ENCODE peak calls at places on chromosomes 3 and 15, in four cellular contexts. A is PC-3, W is HCT116, S is breast epithelium. H is an unnamed sample. For H3K36me3, the result is how much of the 10 kb centered on the place peaks cover.

GRCh38 chr15:81400640-81401236 is 26.7 kb upstream of the TMC3 start:
- DNase-seq in A (peak), W (peak), S (no peak), H (no peak)

GRCh38 chr3:170220871-170221270 is 1.4 kb upstream of the PRKCI start:
- DNase-seq in A (peak), W (no peak), S (no peak), H (no peak)

GRCh38 chr15:66724732-66725467 is 22.9 kb downstream of the SMAD6 start:
- DNase-seq in A (no peak), W (no peak), S (no peak), H (no peak)

GRCh38 chr15:95146476-95146875 is 915.1 kb downstream of the MCTP2 start:
- DNase-seq in A (no peak), W (no peak), S (no peak), H (no peak)

GRCh38 chr15:89836255-89837133 is 21.8 kb upstream of the ANPEP start:
- DNase-seq in A (peak), W (no peak), S (no peak), H (no peak)

GRCh38 chr15:75696303-75696657 is 16.4 kb downstream of the CSPG4 start:
- DNase-seq in A (no peak), W (no peak), S (no peak), H (no peak)

GRCh38 chr3:29618395-29619291 is 337.8 kb downstream of the RBMS3 start:
- DNase-seq in A (no peak), W (no peak), S (no peak), H (peak)

GRCh38 chr15:68384451-68385239 is 47.3 kb downstream of the ITGA11 start:
- DNase-seq in A (peak), W (no peak), S (no peak), H (no peak)

GRCh38 chr3:49001155-49001554 is 6.0 kb upstream of the WDR6 start:
- DNase-seq in A (no peak), W (no peak), S (no peak), H (no peak)

GRCh38 chr3:2303567-2303966 is 204.9 kb downstream of the CNTN4 start:
- DNase-seq in A (peak), W (no peak), S (no peak), H (no peak)

GRCh38 chr3:46847744-46848143 is 15.5 kb downstream of the MYL3 start:
- DNase-seq in A (no peak), W (no peak), S (no peak), H (no peak)

GRCh38 chr3:61807865-61808276 is 246.5 kb downstream of the PTPRG start:
- DNase-seq in A (no peak), W (no peak), S (no peak), H (no peak)

GRCh38 chr15:36161108-36161507 is 418.3 kb upstream of the CDIN1 start:
- DNase-seq in A (no peak), W (no peak), S (no peak), H (no peak)

GRCh38 chr15:62558640-62559039 is 393.6 kb upstream of the C2CD4B start:
- DNase-seq in A (no peak), W (no peak), S (no peak), H (no peak)

GRCh38 chr15:69535101-69535638 is 82.6 kb downstream of the RPLP1 start:
- DNase-seq in A (peak), W (no peak), S (peak), H (no peak)

GRCh38 chr3:197692641-197693040 is 44.1 kb downstream of the RUBCN start:
- DNase-seq in A (no peak), W (no peak), S (no peak), H (no peak)

GRCh38 chr3:194487289-194488006 is 646 bp upstream of the ATP13A3 start:
- DNase-seq in A (no peak), W (no peak), S (no peak), H (peak)

GRCh38 chr3:103459815-103460214 is 1025.0 kb downstream of the ZPLD1 start:
- DNase-seq in A (no peak), W (no peak), S (no peak), H (no peak)

GRCh38 chr3:153209596-153209995 is 47.6 kb downstream of the RAP2B start:
- DNase-seq in A (peak), W (peak), S (no peak), H (peak)

GRCh38 chr3:128482857-128483656 is 9.9 kb downstream of the GATA2 start:
- DNase-seq in A (peak), W (no peak), S (no peak), H (peak)
- H3K27ac ChIP-seq in A (peak), W (no peak), S (no peak), H (peak)

GRCh38 chr3:34015204-34016142 is 217.0 kb downstream of the PDCD6IP start:
- DNase-seq in A (peak), W (no peak), S (no peak), H (no peak)
- TF ChIP-seq CTCF in A (peak), W (no peak), S (no peak), H (no peak)

GRCh38 chr3:10279384-10280176 is 13.2 kb downstream of the GHRL start:
- DNase-seq in A (no peak), W (no peak), S (no peak), H (no peak)
- H3K36me3 ChIP-seq in A (under half), W (under half), S (under half), H (half or more)

DNA sequence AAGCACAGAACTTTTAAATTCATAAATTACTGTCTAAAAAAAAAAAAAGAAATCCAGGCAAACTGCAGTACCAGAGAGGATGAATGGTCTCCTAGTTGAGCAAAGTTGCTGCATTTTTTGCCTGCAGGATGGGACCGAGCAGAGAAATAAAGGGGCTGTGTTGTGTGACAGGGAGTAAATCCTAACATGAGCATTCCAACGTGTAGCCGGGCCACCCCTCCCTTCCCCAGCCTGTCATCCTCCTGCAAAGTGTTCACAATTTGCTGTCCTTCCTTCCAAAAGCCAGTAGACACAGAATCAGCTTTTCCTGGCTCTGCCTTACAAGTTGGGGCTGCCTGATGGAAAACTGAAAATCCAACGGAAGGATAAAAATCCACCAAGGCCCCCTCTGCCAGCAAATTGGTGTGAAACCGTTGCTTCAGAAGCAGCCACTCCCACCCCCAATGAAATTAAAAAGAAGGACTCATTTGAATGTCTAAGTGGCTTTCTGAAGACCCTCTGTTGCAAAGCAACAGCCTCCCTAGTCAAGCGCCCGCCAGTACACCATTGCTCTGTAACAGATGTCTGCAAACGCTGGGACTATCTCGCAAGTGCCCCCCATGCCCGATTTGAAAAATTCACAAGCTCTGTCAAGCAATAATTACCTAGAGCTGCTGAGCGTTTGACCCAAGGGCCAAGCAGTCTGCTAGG is 710 bp downstream of the FRMD4B start:
- DNase-seq in A (no peak), W (no peak), S (no peak), H (no peak)
- H3K27ac ChIP-seq in A (no peak), W (no peak), S (no peak), H (peak)

GRCh38 chr3:32238027-32238815 is at the start of gene CMTM8:
- DNase-seq in A (peak), W (no peak), S (no peak), H (peak)
- TF ChIP-seq CTCF in A (no peak), W (no peak), S (no peak), H (no peak)